ENCODE peak calls at places on chromosomes 7 and 10, in eight cellular contexts. One of them, this sample, is unnamed.
A peak's percentile ranks its signal among the peaks of the same experiment; 100 is the strongest.

GRCh38 chr7:115032986-115033385 is 111.1 kb downstream of the MDFIC start:
- DNase-seq in stomach: no peak
- DNase-seq in pancreas: no peak
- DNase-seq in tibial artery: no peak
- DNase-seq in colonic mucosa: no peak
- DNase-seq in CD8-positive, alpha-beta memory T cell: no peak
- DNase-seq in gastrocnemius medialis: no peak
- DNase-seq in hepatocyte: no peak
- DNase-seq in this sample: no peak

GRCh38 chr7:40697653-40698052 is 562.8 kb downstream of the SUGCT start:
- DNase-seq in gastrocnemius medialis: no peak
- DNase-seq in tibial artery: no peak
- DNase-seq in pancreas: no peak
- DNase-seq in hepatocyte: no peak
- DNase-seq in CD8-positive, alpha-beta memory T cell: no peak
- DNase-seq in stomach: no peak
- DNase-seq in colonic mucosa: no peak
- DNase-seq in this sample: no peak

GRCh38 chr10:103951942-103952341 is 15.0 kb upstream of the SLK start:
- DNase-seq in hepatocyte: no peak
- DNase-seq in CD8-positive, alpha-beta memory T cell: no peak
- DNase-seq in pancreas: no peak
- DNase-seq in stomach: no peak
- DNase-seq in tibial artery: no peak
- DNase-seq in gastrocnemius medialis: no peak
- DNase-seq in colonic mucosa: no peak
- DNase-seq in this sample: no peak

GRCh38 chr10:52249850-52250395 is 64.2 kb upstream of the DKK1 start:
- DNase-seq in CD8-positive, alpha-beta memory T cell: no peak
- DNase-seq in hepatocyte: no peak
- DNase-seq in stomach: no peak
- DNase-seq in tibial artery: no peak
- DNase-seq in colonic mucosa: no peak
- DNase-seq in gastrocnemius medialis: no peak
- DNase-seq in pancreas: no peak
- DNase-seq in this sample: no peak

GRCh38 chr7:36275735-36276284 is 113.9 kb upstream of the ANLN start:
- DNase-seq in hepatocyte: peak; percentile 1
- DNase-seq in tibial artery: no peak
- DNase-seq in pancreas: no peak
- DNase-seq in gastrocnemius medialis: no peak
- DNase-seq in CD8-positive, alpha-beta memory T cell: no peak
- DNase-seq in colonic mucosa: peak; percentile 7
- DNase-seq in stomach: no peak
- DNase-seq in this sample: no peak

GRCh38 chr10:31374146-31374696 is 55.2 kb downstream of the ZEB1 start:
- DNase-seq in CD8-positive, alpha-beta memory T cell: no peak
- DNase-seq in hepatocyte: no peak
- DNase-seq in pancreas: no peak
- DNase-seq in tibial artery: no peak
- DNase-seq in stomach: no peak
- DNase-seq in colonic mucosa: no peak
- DNase-seq in gastrocnemius medialis: no peak
- DNase-seq in this sample: no peak

GRCh38 chr10:86450806-86451603 is 70.6 kb downstream of the WAPL start:
- DNase-seq in tibial artery: no peak
- DNase-seq in pancreas: no peak
- DNase-seq in colonic mucosa: no peak
- DNase-seq in hepatocyte: no peak
- DNase-seq in CD8-positive, alpha-beta memory T cell: no peak
- DNase-seq in stomach: no peak
- DNase-seq in gastrocnemius medialis: no peak
- DNase-seq in this sample: no peak

GRCh38 chr10:79079490-79080355 is 11.0 kb downstream of the ZMIZ1 start:
- DNase-seq in gastrocnemius medialis: peak; percentile 78
- DNase-seq in colonic mucosa: peak; percentile 75
- DNase-seq in stomach: no peak
- DNase-seq in tibial artery: peak; percentile 68
- DNase-seq in pancreas: no peak
- DNase-seq in hepatocyte: peak; percentile 76
- DNase-seq in CD8-positive, alpha-beta memory T cell: no peak
- DNase-seq in this sample: peak; percentile 81

GRCh38 chr10:76303682-76304316 is 872.4 kb downstream of the LRMDA start:
- DNase-seq in hepatocyte: peak; percentile 89
- DNase-seq in stomach: peak; percentile 78
- DNase-seq in CD8-positive, alpha-beta memory T cell: no peak
- DNase-seq in pancreas: peak; percentile 37
- DNase-seq in colonic mucosa: peak; percentile 64
- DNase-seq in tibial artery: peak; percentile 78
- DNase-seq in gastrocnemius medialis: peak; percentile 21
- DNase-seq in this sample: peak; percentile 80

GRCh38 chr7:158329014-158329610 is 258.5 kb downstream of the PTPRN2 start:
- DNase-seq in gastrocnemius medialis: no peak
- DNase-seq in pancreas: no peak
- DNase-seq in stomach: no peak
- DNase-seq in colonic mucosa: no peak
- DNase-seq in hepatocyte: no peak
- DNase-seq in CD8-positive, alpha-beta memory T cell: no peak
- DNase-seq in tibial artery: no peak
- DNase-seq in this sample: peak; percentile 49

GRCh38 chr10:117373848-117374505 is 1.3 kb downstream of the PDZD8 start:
- DNase-seq in gastrocnemius medialis: peak; percentile 14
- DNase-seq in tibial artery: peak; percentile 60
- DNase-seq in colonic mucosa: peak; percentile 55
- DNase-seq in pancreas: peak; percentile 76
- DNase-seq in stomach: peak; percentile 62
- DNase-seq in hepatocyte: peak; percentile 60
- DNase-seq in CD8-positive, alpha-beta memory T cell: peak; percentile 33
- DNase-seq in this sample: peak; percentile 82

GRCh38 chr7:5824297-5824610 is 42.8 kb upstream of the RNF216 start:
- DNase-seq in colonic mucosa: no peak
- DNase-seq in stomach: no peak
- DNase-seq in hepatocyte: no peak
- DNase-seq in gastrocnemius medialis: no peak
- DNase-seq in CD8-positive, alpha-beta memory T cell: peak; percentile 26
- DNase-seq in pancreas: no peak
- DNase-seq in tibial artery: no peak
- DNase-seq in this sample: no peak

GRCh38 chr7:121313793-121314676 is 14.8 kb upstream of the WNT16 start:
- DNase-seq in hepatocyte: peak; percentile 48
- DNase-seq in CD8-positive, alpha-beta memory T cell: no peak
- DNase-seq in colonic mucosa: peak; percentile 32
- DNase-seq in gastrocnemius medialis: no peak
- DNase-seq in tibial artery: no peak
- DNase-seq in pancreas: no peak
- DNase-seq in stomach: no peak
- DNase-seq in this sample: no peak

GRCh38 chr7:3597243-3597642 is 296.2 kb downstream of the SDK1 start:
- DNase-seq in stomach: no peak
- DNase-seq in CD8-positive, alpha-beta memory T cell: no peak
- DNase-seq in hepatocyte: no peak
- DNase-seq in pancreas: no peak
- DNase-seq in gastrocnemius medialis: no peak
- DNase-seq in colonic mucosa: no peak
- DNase-seq in tibial artery: no peak
- DNase-seq in this sample: no peak

GRCh38 chr10:19876570-19876969 is 60.3 kb downstream of the PLXDC2 start:
- DNase-seq in gastrocnemius medialis: no peak
- DNase-seq in pancreas: no peak
- DNase-seq in tibial artery: no peak
- DNase-seq in stomach: no peak
- DNase-seq in hepatocyte: no peak
- DNase-seq in colonic mucosa: no peak
- DNase-seq in CD8-positive, alpha-beta memory T cell: no peak
- DNase-seq in this sample: no peak

GRCh38 chr7:45239486-45239885 is 81.9 kb downstream of the RAMP3 start:
- DNase-seq in tibial artery: no peak
- DNase-seq in hepatocyte: no peak
- DNase-seq in stomach: no peak
- DNase-seq in pancreas: no peak
- DNase-seq in CD8-positive, alpha-beta memory T cell: no peak
- DNase-seq in colonic mucosa: no peak
- DNase-seq in gastrocnemius medialis: no peak
- DNase-seq in this sample: peak; percentile 56

GRCh38 chr10:113704637-113705343 is 25.1 kb downstream of the CASP7 start:
- DNase-seq in stomach: no peak
- DNase-seq in gastrocnemius medialis: no peak
- DNase-seq in CD8-positive, alpha-beta memory T cell: no peak
- DNase-seq in colonic mucosa: peak; percentile 29
- DNase-seq in hepatocyte: peak; percentile 60
- DNase-seq in tibial artery: no peak
- DNase-seq in pancreas: no peak
- DNase-seq in this sample: no peak

GRCh38 chr7:40799-41750 is 151.3 kb upstream of the FAM20C start:
- DNase-seq in hepatocyte: no peak
- DNase-seq in tibial artery: no peak
- DNase-seq in CD8-positive, alpha-beta memory T cell: no peak
- DNase-seq in stomach: peak; percentile 21
- DNase-seq in gastrocnemius medialis: no peak
- DNase-seq in colonic mucosa: peak; percentile 15
- DNase-seq in pancreas: no peak
- DNase-seq in this sample: peak; percentile 52

GRCh38 chr10:24848169-24848688 is 104.2 kb downstream of the PRTFDC1 start:
- DNase-seq in gastrocnemius medialis: no peak
- DNase-seq in hepatocyte: no peak
- DNase-seq in pancreas: no peak
- DNase-seq in CD8-positive, alpha-beta memory T cell: no peak
- DNase-seq in colonic mucosa: no peak
- DNase-seq in stomach: no peak
- DNase-seq in tibial artery: no peak
- DNase-seq in this sample: no peak

GRCh38 chr10:113681533-113682470 is 2.1 kb downstream of the CASP7 start:
- DNase-seq in CD8-positive, alpha-beta memory T cell: no peak
- DNase-seq in tibial artery: no peak
- DNase-seq in pancreas: no peak
- DNase-seq in stomach: no peak
- DNase-seq in gastrocnemius medialis: no peak
- DNase-seq in hepatocyte: no peak
- DNase-seq in colonic mucosa: no peak
- DNase-seq in this sample: no peak

GRCh38 chr10:6843477-6843876 is 263.4 kb upstream of the PRKCQ start:
- DNase-seq in pancreas: no peak
- DNase-seq in tibial artery: no peak
- DNase-seq in CD8-positive, alpha-beta memory T cell: no peak
- DNase-seq in colonic mucosa: no peak
- DNase-seq in hepatocyte: no peak
- DNase-seq in gastrocnemius medialis: no peak
- DNase-seq in stomach: no peak
- DNase-seq in this sample: no peak

GRCh38 chr10:97685395-97685958 is 1.6 kb downstream of the AVPI1 start:
- DNase-seq in tibial artery: no peak
- DNase-seq in CD8-positive, alpha-beta memory T cell: no peak
- DNase-seq in colonic mucosa: peak; percentile 59
- DNase-seq in stomach: peak; percentile 55
- DNase-seq in gastrocnemius medialis: no peak
- DNase-seq in hepatocyte: no peak
- DNase-seq in pancreas: no peak
- DNase-seq in this sample: no peak

GRCh38 chr7:80318081-80318480 is 183.4 kb downstream of the GNAI1 start:
- DNase-seq in gastrocnemius medialis: no peak
- DNase-seq in colonic mucosa: no peak
- DNase-seq in stomach: no peak
- DNase-seq in CD8-positive, alpha-beta memory T cell: no peak
- DNase-seq in tibial artery: no peak
- DNase-seq in pancreas: no peak
- DNase-seq in hepatocyte: no peak
- DNase-seq in this sample: no peak

GRCh38 chr10:13707156-13707881 is 120.6 kb downstream of the PRPF18 start:
- DNase-seq in pancreas: peak; percentile 81
- DNase-seq in stomach: peak; percentile 75
- DNase-seq in tibial artery: peak; percentile 81
- DNase-seq in CD8-positive, alpha-beta memory T cell: no peak
- DNase-seq in gastrocnemius medialis: peak; percentile 59
- DNase-seq in hepatocyte: peak; percentile 77
- DNase-seq in colonic mucosa: peak; percentile 81
- DNase-seq in this sample: peak; percentile 90
- H3K27ac ChIP-seq in pancreas: peak overlapping the region; percentile 60
- H3K27ac ChIP-seq in stomach: peak overlapping the region; percentile 72
- H3K27ac ChIP-seq in tibial artery: peak overlapping the region; percentile 58
- H3K27ac ChIP-seq in CD8-positive, alpha-beta memory T cell: peak overlapping the region; percentile 6
- H3K27ac ChIP-seq in gastrocnemius medialis: peak overlapping the region; percentile 37
- H3K27ac ChIP-seq in hepatocyte: peak overlapping the region; percentile 78
- H3K27ac ChIP-seq in colonic mucosa: peak overlapping the region; percentile 54
- H3K27ac ChIP-seq in this sample: peak overlapping the region; percentile 69

GRCh38 chr7:135170223-135170997 is at the start of gene CYREN:
- DNase-seq in colonic mucosa: peak; percentile 95
- DNase-seq in stomach: peak; percentile 96
- DNase-seq in pancreas: peak; percentile 98
- DNase-seq in tibial artery: peak; percentile 91
- DNase-seq in CD8-positive, alpha-beta memory T cell: peak; percentile 89
- DNase-seq in hepatocyte: peak; percentile 97
- DNase-seq in gastrocnemius medialis: peak; percentile 90
- DNase-seq in this sample: peak; percentile 93

GRCh38 chr7:135168001-135168400 is 2.5 kb downstream of the CYREN start:
- DNase-seq in hepatocyte: peak; percentile 42
- DNase-seq in CD8-positive, alpha-beta memory T cell: peak; percentile 25
- DNase-seq in gastrocnemius medialis: peak; percentile 77
- DNase-seq in stomach: no peak
- DNase-seq in pancreas: no peak
- DNase-seq in tibial artery: no peak
- DNase-seq in colonic mucosa: no peak
- DNase-seq in this sample: peak; percentile 58

GRCh38 chr7:135168489-135169140 is 1.9 kb downstream of the CYREN start:
- DNase-seq in gastrocnemius medialis: no peak
- DNase-seq in hepatocyte: no peak
- DNase-seq in colonic mucosa: no peak
- DNase-seq in pancreas: no peak
- DNase-seq in tibial artery: no peak
- DNase-seq in CD8-positive, alpha-beta memory T cell: no peak
- DNase-seq in stomach: no peak
- DNase-seq in this sample: peak; percentile 54

GRCh38 chr7:135169141-135169935 is 1.2 kb downstream of the CYREN start:
- DNase-seq in pancreas: no peak
- DNase-seq in tibial artery: no peak
- DNase-seq in CD8-positive, alpha-beta memory T cell: peak; percentile 49
- DNase-seq in colonic mucosa: peak; percentile 50
- DNase-seq in gastrocnemius medialis: no peak
- DNase-seq in stomach: no peak
- DNase-seq in hepatocyte: peak; percentile 39
- DNase-seq in this sample: peak; percentile 56

GRCh38 chr7:135169936-135170222 is 628 bp downstream of the CYREN start:
- DNase-seq in hepatocyte: no peak
- DNase-seq in tibial artery: no peak
- DNase-seq in gastrocnemius medialis: no peak
- DNase-seq in CD8-positive, alpha-beta memory T cell: no peak
- DNase-seq in pancreas: no peak
- DNase-seq in stomach: no peak
- DNase-seq in colonic mucosa: no peak
- DNase-seq in this sample: peak; percentile 62
- H3K4me1 ChIP-seq in hepatocyte: peaks cover 28% of the 10 kb centered on the region
- H3K4me1 ChIP-seq in tibial artery: peaks cover 30% of the 10 kb centered on the region
- H3K4me1 ChIP-seq in gastrocnemius medialis: peaks cover 65% of the 10 kb centered on the region
- H3K4me1 ChIP-seq in CD8-positive, alpha-beta memory T cell: peaks cover 17% of the 10 kb centered on the region
- H3K4me1 ChIP-seq in pancreas: peaks cover 5% of the 10 kb centered on the region
- H3K4me1 ChIP-seq in stomach: peaks cover 63% of the 10 kb centered on the region
- H3K4me1 ChIP-seq in colonic mucosa: peaks cover 6% of the 10 kb centered on the region
- H3K4me1 ChIP-seq in this sample: no peaks in the 10 kb centered on the region

GRCh38 chr7:12643644-12644043 is 43.8 kb upstream of the ARL4A start:
- DNase-seq in hepatocyte: no peak
- DNase-seq in colonic mucosa: no peak
- DNase-seq in gastrocnemius medialis: no peak
- DNase-seq in pancreas: no peak
- DNase-seq in stomach: no peak
- DNase-seq in CD8-positive, alpha-beta memory T cell: no peak
- DNase-seq in tibial artery: no peak
- DNase-seq in this sample: no peak
- H3K27ac ChIP-seq in hepatocyte: no peak overlapping the region
- H3K27ac ChIP-seq in colonic mucosa: no peak overlapping the region
- H3K27ac ChIP-seq in gastrocnemius medialis: no peak overlapping the region
- H3K27ac ChIP-seq in pancreas: no peak overlapping the region
- H3K27ac ChIP-seq in stomach: no peak overlapping the region
- H3K27ac ChIP-seq in CD8-positive, alpha-beta memory T cell: no peak overlapping the region
- H3K27ac ChIP-seq in tibial artery: no peak overlapping the region
- H3K27ac ChIP-seq in this sample: no peak overlapping the region

GRCh38 chr10:74029943-74030342 is 32.0 kb downstream of the VCL start:
- DNase-seq in gastrocnemius medialis: no peak
- DNase-seq in hepatocyte: no peak
- DNase-seq in tibial artery: no peak
- DNase-seq in stomach: no peak
- DNase-seq in colonic mucosa: no peak
- DNase-seq in pancreas: no peak
- DNase-seq in CD8-positive, alpha-beta memory T cell: no peak
- DNase-seq in this sample: no peak
- H3K4me1 ChIP-seq in gastrocnemius medialis: peaks cover 84% of the 10 kb centered on the region
- H3K4me1 ChIP-seq in hepatocyte: peaks cover 12% of the 10 kb centered on the region
- H3K4me1 ChIP-seq in tibial artery: peaks cover 39% of the 10 kb centered on the region
- H3K4me1 ChIP-seq in stomach: peaks cover 80% of the 10 kb centered on the region
- H3K4me1 ChIP-seq in colonic mucosa: no peaks in the 10 kb centered on the region
- H3K4me1 ChIP-seq in pancreas: peaks cover 18% of the 10 kb centered on the region
- H3K4me1 ChIP-seq in CD8-positive, alpha-beta memory T cell: peaks cover 22% of the 10 kb centered on the region
- H3K4me1 ChIP-seq in this sample: peaks cover 75% of the 10 kb centered on the region

This sample was measured in right atrium auricular region.